ENCODE peak calls at places on chromosome 10, in six cellular contexts. M is psoas muscle, B is lower lobe of right lung, I is PC-9, F is hepatocyte, O is endodermal cell. C is an unnamed sample. For H3K9me3, the result is how much of the 10 kb centered on the place peaks cover.

GRCh38 chr10:6297951-6298381 is 95.2 kb downstream of the PFKFB3 start:
- DNase-seq in O (no peak), F (no peak), M (no peak), I (no peak), B (no peak), C (no peak)

GRCh38 chr10:123538401-123539320 is 127.5 kb upstream of the GPR26 start:
- DNase-seq in M (no peak), I (no peak), B (no peak), O (peak), F (no peak), C (no peak)

GRCh38 chr10:101013365-101013825 is 13.8 kb downstream of the LZTS2 start:
- DNase-seq in F (no peak), B (no peak), O (no peak), M (no peak), I (no peak), C (no peak)

GRCh38 chr10:62761115-62761514 is 43.4 kb upstream of the ADO start:
- DNase-seq in B (no peak), O (no peak), M (no peak), F (peak), I (no peak), C (no peak)

GRCh38 chr10:68202965-68203358 is 29.0 kb downstream of the ATOH7 start:
- DNase-seq in O (no peak), B (no peak), M (no peak), I (no peak), F (no peak), C (no peak)

GRCh38 chr10:118672163-118672562 is 76.7 kb upstream of the PRLHR start:
- DNase-seq in M (no peak), F (no peak), B (no peak), I (no peak), O (no peak), C (no peak)

GRCh38 chr10:113709221-113709838 is 29.6 kb downstream of the CASP7 start:
- DNase-seq in O (no peak), B (no peak), M (no peak), I (no peak), F (peak), C (no peak)

GRCh38 chr10:49272251-49273081 is 26.5 kb upstream of the C10orf71 start:
- DNase-seq in F (no peak), B (no peak), I (no peak), M (peak), O (peak), C (no peak)

GRCh38 chr10:43206391-43207235 is 60.3 kb downstream of the RASGEF1A start:
- DNase-seq in F (no peak), B (peak), O (peak), I (no peak), M (peak), C (peak)

GRCh38 chr10:104510644-104511043 is 130.4 kb upstream of the SORCS3 start:
- DNase-seq in O (no peak), I (no peak), M (no peak), F (no peak), B (no peak), C (no peak)

GRCh38 chr10:10053051-10053450 is 964.6 kb upstream of the CELF2 start:
- DNase-seq in M (no peak), O (no peak), I (no peak), F (no peak), B (no peak), C (no peak)
- H3K9me3 ChIP-seq in M (under half), O (under half), I (under half), F (under half), B (under half), C (under half)

DNA sequence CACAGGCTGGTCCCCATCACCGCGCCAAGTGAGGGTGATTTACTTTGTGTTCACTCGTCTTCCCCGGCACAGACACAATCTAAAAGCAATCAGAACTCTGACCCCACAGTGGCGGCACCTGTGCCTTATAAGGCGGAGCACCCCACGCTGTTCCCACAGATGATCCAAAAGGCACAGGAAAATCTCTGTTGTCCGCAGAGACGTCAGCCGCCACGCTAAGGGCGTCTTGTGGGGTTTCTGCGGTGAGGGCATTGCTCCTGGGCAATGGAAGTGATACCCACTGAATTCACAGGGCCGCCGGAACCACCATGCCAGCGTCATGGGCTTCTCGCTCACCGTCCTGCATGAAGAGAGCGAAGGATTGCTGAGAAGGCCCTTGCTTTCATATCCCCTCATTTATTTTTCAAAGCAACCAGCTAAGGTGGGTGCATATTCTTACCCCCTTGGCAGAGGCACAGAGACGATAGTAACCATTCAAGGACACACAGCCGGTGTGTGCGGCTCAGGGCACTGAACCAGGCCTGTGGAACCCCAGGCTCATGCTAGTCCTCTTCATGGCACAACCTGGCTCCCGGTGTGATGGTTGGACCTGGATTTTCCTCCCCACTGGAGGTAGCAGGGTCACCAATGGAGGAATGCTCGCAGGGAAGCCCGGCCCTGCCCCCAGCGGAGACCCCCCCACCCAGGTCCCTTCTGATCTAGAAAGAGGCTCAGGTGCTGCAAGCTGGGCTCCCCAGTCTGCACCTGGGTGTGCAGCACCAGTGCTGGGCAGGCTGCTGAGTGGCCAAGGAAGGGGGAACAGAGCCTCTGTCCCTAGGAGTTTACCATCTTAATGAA is 279.0 kb downstream of the TCERG1L start:
- DNase-seq in I (no peak), O (no peak), B (no peak), M (no peak), F (no peak), C (peak)
- H3K9me3 ChIP-seq in I (under half), O (under half), B (under half), M (under half), F (under half), C (under half)

GRCh38 chr10:133462512-133463305 is 9.0 kb downstream of the SCART1 start:
- DNase-seq in B (no peak), I (no peak), F (no peak), M (no peak), O (no peak), C (no peak)
- H3K9me3 ChIP-seq in B (under half), I (under half), F (under half), M (under half), O (under half), C (under half)

DNA sequence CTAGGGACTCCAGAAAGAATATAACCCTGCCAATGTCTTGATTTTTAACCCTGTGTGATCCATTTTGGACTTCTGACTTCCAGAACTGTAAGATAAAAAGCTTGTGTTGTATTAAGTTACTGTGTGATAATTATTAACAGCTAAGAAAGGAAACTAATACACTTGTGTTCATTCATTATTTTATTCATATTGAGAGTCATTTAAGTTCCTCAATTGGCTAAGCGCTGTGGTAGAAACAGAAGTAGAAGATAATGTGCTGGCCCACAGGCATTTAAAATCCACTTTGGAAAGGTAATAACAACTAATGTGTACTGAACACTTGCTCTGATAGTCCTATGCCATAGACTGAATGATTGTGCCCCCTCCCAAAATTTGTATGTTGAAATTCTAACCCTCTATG is 471.7 kb upstream of the GHITM start:
- DNase-seq in I (no peak), F (no peak), B (no peak), O (no peak), M (no peak), C (no peak)
- H3K9me3 ChIP-seq in I (under half), F (under half), B (under half), O (under half), M (under half), C (under half)

GRCh38 chr10:70923696-70924095 is 35.3 kb upstream of the PCBD1 start:
- DNase-seq in M (no peak), F (no peak), B (no peak), I (peak), O (no peak), C (no peak)
- H3K9me3 ChIP-seq in M (under half), F (under half), B (under half), I (under half), O (under half), C (under half)

DNA sequence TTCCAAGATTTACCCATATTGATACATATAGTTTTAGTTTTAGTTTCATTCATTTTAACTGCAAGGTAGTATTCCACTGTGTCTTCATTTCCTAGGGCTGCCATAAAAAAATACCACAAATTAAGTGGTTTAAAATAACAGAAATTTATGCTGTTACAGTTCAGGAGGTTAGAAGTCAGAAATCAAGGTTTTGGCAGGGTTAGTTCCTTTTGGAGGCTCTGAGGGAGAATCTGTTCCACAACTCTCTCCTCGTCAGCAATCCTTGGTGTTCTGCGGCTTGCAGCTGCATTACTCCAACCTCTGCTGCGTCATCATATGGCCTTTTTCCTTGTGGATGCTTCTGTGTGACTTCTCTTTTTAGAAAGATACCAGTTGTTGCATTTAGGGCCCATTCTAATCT is 176.2 kb downstream of the DNAJC1 start:
- DNase-seq in O (no peak), F (no peak), M (no peak), I (no peak), B (no peak), C (no peak)
- H3K9me3 ChIP-seq in O (half or more), F (half or more), M (half or more), I (under half), B (half or more), C (under half)

GRCh38 chr10:1688531-1688930 is 48.8 kb downstream of the ADARB2 start:
- DNase-seq in M (no peak), I (no peak), F (no peak), O (no peak), B (no peak), C (no peak)
- H3K9me3 ChIP-seq in M (under half), I (under half), F (under half), O (under half), B (under half), C (under half)

C was measured in suprapubic skin.